ENCODE peak calls at places on chromosome 12, in nine cellular contexts. U is ovary; L is thoracic aorta; X is naive thymus-derived CD4-positive, alpha-beta T cell; F is tibial nerve; J is foreskin keratinocyte; A is cardiac muscle cell; K is CD8-positive, alpha-beta memory T cell; Z is GM23248. T is an unnamed sample.
A peak's percentile ranks its signal among the peaks of the same experiment; 100 is the strongest.

GRCh38 chr12:49367381-49368239 is at the start of gene SPATS2:
- DNase-seq in A (peak; percentile 46), X (no peak), F (peak; percentile 82), J (peak; percentile 19), U (peak; percentile 94), K (no peak), Z (peak; percentile 56), L (peak; percentile 75), T (peak; percentile 94)

GRCh38 chr12:89346741-89347324 is 5.5 kb downstream of the DUSP6 start:
- DNase-seq in X (no peak), U (no peak), F (no peak), A (peak; percentile 92), L (no peak), K (no peak), J (peak; percentile 84), Z (peak; percentile 43), T (no peak)

GRCh38 chr12:321606-322326 is 59.1 kb upstream of the SLC6A13 start:
- DNase-seq in L (no peak), J (no peak), K (no peak), A (peak; percentile 30), U (no peak), F (no peak), Z (peak; percentile 22), X (no peak), T (peak; percentile 34)

GRCh38 chr12:28742791-28743190 is 406.3 kb upstream of the FAR2 start:
- DNase-seq in X (no peak), F (no peak), Z (peak; percentile 74), J (peak; percentile 20), K (no peak), A (no peak), L (no peak), U (no peak), T (no peak)

GRCh38 chr12:75183967-75184366 is 25.7 kb downstream of the KCNC2 start:
- DNase-seq in U (no peak), Z (no peak), K (no peak), J (no peak), L (no peak), X (no peak), A (no peak), F (no peak), T (no peak)

GRCh38 chr12:121129705-121130147 is 3.0 kb upstream of the P2RX7 start:
- DNase-seq in U (no peak), Z (no peak), F (no peak), J (no peak), X (no peak), L (no peak), A (no peak), K (no peak), T (no peak)

GRCh38 chr12:9660046-9660445 is 9.5 kb upstream of the CLEC2D start:
- DNase-seq in U (no peak), L (no peak), F (no peak), A (no peak), K (no peak), X (no peak), J (peak; percentile 21), Z (no peak), T (no peak)

GRCh38 chr12:39419471-39419870 is 23.4 kb downstream of the KIF21A start:
- DNase-seq in J (no peak), X (no peak), F (no peak), A (no peak), U (no peak), K (no peak), Z (no peak), L (no peak), T (no peak)

GRCh38 chr12:64105026-64105425 is 117.1 kb downstream of the KICS2 start:
- DNase-seq in K (no peak), U (no peak), J (peak; percentile 72), X (no peak), Z (no peak), A (no peak), L (no peak), F (no peak), T (no peak)

GRCh38 chr12:48979602-48980388 is 1.7 kb downstream of the WNT1 start:
- DNase-seq in K (peak; percentile 77), Z (peak; percentile 42), J (no peak), L (no peak), U (no peak), F (no peak), X (peak; percentile 43), A (no peak), T (no peak)

GRCh38 chr12:25976289-25976688 is 17.8 kb downstream of the RASSF8 start:
- DNase-seq in X (no peak), F (no peak), U (no peak), L (no peak), A (no peak), K (no peak), J (no peak), Z (peak; percentile 60), T (no peak)

GRCh38 chr12:47293406-47293805 is 213.6 kb upstream of the AMIGO2 start:
- DNase-seq in A (no peak), X (no peak), Z (no peak), K (no peak), J (no peak), L (no peak), U (no peak), F (no peak), T (no peak)

GRCh38 chr12:26177303-26177702 is 18.1 kb upstream of the SSPN start:
- DNase-seq in Z (no peak), J (peak; percentile 40), X (no peak), F (no peak), L (no peak), K (no peak), A (no peak), U (no peak), T (no peak)

GRCh38 chr12:124387510-124387855 is 92.6 kb downstream of the RFLNA start:
- DNase-seq in X (no peak), Z (peak; percentile 46), U (no peak), K (no peak), J (no peak), A (no peak), L (no peak), F (no peak), T (peak; percentile 86)
- H3K4me1 ChIP-seq in X (peaks cover 4% of the 10 kb centered on the region), Z (peaks cover 42% of the 10 kb centered on the region), U (peaks cover 14% of the 10 kb centered on the region), K (peaks cover 20% of the 10 kb centered on the region), J (peaks cover 39% of the 10 kb centered on the region), A (peaks cover 8% of the 10 kb centered on the region), L (peaks cover 39% of the 10 kb centered on the region), F (peaks cover 96% of the 10 kb centered on the region), T (peaks cover 3% of the 10 kb centered on the region)

DNA sequence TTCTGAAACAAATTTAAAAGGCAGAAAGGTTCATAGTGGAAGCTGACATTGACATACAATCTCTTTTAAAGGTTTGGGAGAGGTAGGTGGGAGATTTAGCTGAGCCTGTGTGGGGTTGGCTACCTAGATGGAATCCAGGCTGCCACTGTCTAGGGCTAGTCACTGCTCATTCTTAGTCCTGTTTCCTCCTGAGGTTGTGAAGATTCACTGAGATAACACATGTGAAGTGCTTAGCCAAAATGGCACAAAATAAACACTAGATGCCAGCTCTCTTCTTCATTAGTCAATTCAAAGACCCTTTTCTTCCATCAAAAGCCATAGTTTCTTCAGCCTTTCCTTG is 3.3 kb downstream of the MYF6 start:
- DNase-seq in F (no peak), Z (no peak), A (no peak), U (no peak), K (no peak), L (no peak), X (no peak), J (no peak), T (no peak)
- H3K27me3 ChIP-seq in F (peaks cover 36% of the 10 kb centered on the region), Z (no peaks in the 10 kb centered on the region), A (peaks cover 68% of the 10 kb centered on the region), U (no peaks in the 10 kb centered on the region), K (no peaks in the 10 kb centered on the region), L (no peaks in the 10 kb centered on the region), X (no peaks in the 10 kb centered on the region), J (peaks cover 77% of the 10 kb centered on the region), T (peaks cover 15% of the 10 kb centered on the region)

DNA sequence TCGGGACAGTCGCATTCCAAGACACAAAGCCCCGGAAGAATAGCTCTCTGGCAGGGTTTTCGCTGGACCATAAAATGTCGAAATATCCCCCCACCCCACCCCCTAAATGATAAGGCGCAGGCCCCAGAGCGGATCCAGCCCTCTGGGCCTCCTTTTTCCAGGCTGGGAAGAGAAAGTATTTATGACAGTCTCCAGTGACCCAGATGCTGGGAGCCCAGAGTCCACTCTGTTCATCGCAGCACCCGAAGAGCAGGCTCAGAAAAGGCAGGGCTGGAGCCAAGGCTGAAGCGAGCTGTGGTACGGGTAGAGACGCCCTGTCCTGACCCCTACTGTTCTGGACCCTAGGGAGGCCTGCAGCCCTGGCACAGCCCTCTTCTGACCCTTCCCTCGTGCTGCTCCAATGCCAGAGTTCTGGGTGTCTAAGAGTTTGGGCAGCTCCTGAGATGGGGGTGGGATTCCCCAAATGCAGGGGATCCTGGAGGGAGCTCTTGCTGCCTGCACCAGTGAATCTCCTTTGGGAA is 2.0 kb upstream of the HOXC8 start:
- DNase-seq in A (no peak), X (no peak), J (no peak), K (no peak), F (no peak), U (no peak), L (no peak), Z (no peak), T (no peak)
- H3K4me1 ChIP-seq in A (no peaks in the 10 kb centered on the region), X (peaks cover 6% of the 10 kb centered on the region), J (no peaks in the 10 kb centered on the region), K (peaks cover 24% of the 10 kb centered on the region), F (peaks cover 89% of the 10 kb centered on the region), U (peaks cover 2% of the 10 kb centered on the region), L (peaks cover 3% of the 10 kb centered on the region), Z (peaks cover 7% of the 10 kb centered on the region), T (no peaks in the 10 kb centered on the region)

GRCh38 chr12:131353376-131353775 is 357.5 kb upstream of the SFSWAP start:
- DNase-seq in L (no peak), K (no peak), F (no peak), Z (no peak), U (no peak), A (no peak), X (no peak), J (no peak), T (no peak)

GRCh38 chr12:131349397-131350127 is 361.3 kb upstream of the SFSWAP start:
- DNase-seq in J (no peak), Z (no peak), F (no peak), K (no peak), X (no peak), A (no peak), U (no peak), L (no peak), T (no peak)

GRCh38 chr12:131352296-131352900 is 358.5 kb upstream of the SFSWAP start:
- DNase-seq in X (no peak), Z (no peak), U (no peak), K (no peak), L (no peak), J (no peak), F (no peak), A (no peak), T (no peak)

GRCh38 chr12:131350943-131351318 is 360.0 kb upstream of the SFSWAP start:
- DNase-seq in L (no peak), K (no peak), J (no peak), A (no peak), X (no peak), Z (no peak), U (no peak), F (no peak), T (no peak)

DNA sequence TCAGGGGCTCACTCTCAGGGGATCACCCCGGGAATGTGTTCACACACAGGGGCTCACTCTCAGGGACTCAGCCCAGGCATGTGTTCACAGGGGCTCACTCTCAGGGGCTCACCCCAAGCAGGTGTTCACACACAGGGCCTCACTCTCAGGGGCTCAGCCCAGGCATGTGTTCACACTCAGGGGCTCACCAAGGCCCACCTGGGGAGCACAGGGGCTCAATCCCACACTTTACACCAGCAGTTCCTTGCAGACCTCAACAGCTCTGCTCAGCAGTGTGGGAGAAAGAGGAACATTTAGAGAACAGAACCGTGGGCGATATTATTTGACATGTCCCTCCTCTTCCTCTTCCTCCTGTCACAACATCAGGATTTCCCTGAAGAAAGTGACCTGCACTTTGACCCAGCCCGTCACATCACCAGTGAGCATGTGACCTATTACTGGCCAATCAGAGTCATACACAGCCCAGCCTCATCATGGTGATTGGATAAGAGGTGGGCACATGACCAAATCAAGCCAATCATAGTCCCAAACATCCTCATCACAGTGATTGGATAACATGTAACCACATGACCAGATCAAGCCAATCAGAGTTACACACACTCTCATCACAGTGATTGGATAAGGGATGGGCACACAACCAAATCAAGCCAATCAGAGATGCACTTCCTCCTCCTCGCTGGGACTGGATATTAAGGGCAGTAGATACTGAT is 359.4 kb upstream of the SFSWAP start:
- DNase-seq in J (no peak), U (no peak), Z (no peak), X (no peak), L (no peak), K (no peak), A (no peak), F (no peak), T (no peak)
- H3K27me3 ChIP-seq in J (no peaks in the 10 kb centered on the region), U (no peaks in the 10 kb centered on the region), Z (no peaks in the 10 kb centered on the region), X (no peaks in the 10 kb centered on the region), L (no peaks in the 10 kb centered on the region), K (no peaks in the 10 kb centered on the region), A (peaks cover 5% of the 10 kb centered on the region), F (no peaks in the 10 kb centered on the region), T (no peaks in the 10 kb centered on the region)